ENCODE peak calls at places on chromosomes 4 and X, in six cellular contexts. I is SK-N-SH, A is HepG2, P is GM12891, V is K562, F is GM12878. D is an unnamed sample.

GRCh38 chr4:45662996-45663395 is 460.9 kb downstream of the GABRG1 start:
- DNase-seq in I (no peak), A (no peak), P (no peak), V (no peak), F (no peak), D (no peak)

GRCh38 chr4:183244506-183244905 is 75.6 kb downstream of the CLDN22 start:
- DNase-seq in I (no peak), A (no peak), P (no peak), V (no peak), F (no peak), D (no peak)

GRCh38 chr4:48974979-48975640 is 11.0 kb upstream of the CWH43 start:
- DNase-seq in I (no peak), A (no peak), P (no peak), V (no peak), F (no peak), D (no peak)

GRCh38 chrX:13364230-13364629 is 44.4 kb upstream of the ATXN3L start:
- DNase-seq in I (no peak), A (no peak), P (no peak), V (no peak), F (no peak), D (no peak)

GRCh38 chr4:156193800-156194199 is 240.1 kb upstream of the CTSO start:
- DNase-seq in I (no peak), A (no peak), P (no peak), V (no peak), F (no peak), D (no peak)

GRCh38 chr4:17068396-17068795 is 170.0 kb upstream of the LDB2 start:
- DNase-seq in I (no peak), A (no peak), P (no peak), V (no peak), F (no peak), D (no peak)

GRCh38 chrX:150225756-150226155 is 137.4 kb upstream of the MAMLD1 start:
- DNase-seq in I (no peak), A (no peak), P (no peak), V (no peak), F (no peak), D (no peak)

GRCh38 chr4:185222598-185222997 is 13.2 kb downstream of the SNX25 start:
- DNase-seq in I (no peak), A (no peak), P (no peak), V (no peak), F (no peak), D (no peak)

GRCh38 chr4:99483636-99484035 is 27.2 kb upstream of the C4orf17 start:
- DNase-seq in I (no peak), A (no peak), P (no peak), V (no peak), F (no peak), D (no peak)

DNA sequence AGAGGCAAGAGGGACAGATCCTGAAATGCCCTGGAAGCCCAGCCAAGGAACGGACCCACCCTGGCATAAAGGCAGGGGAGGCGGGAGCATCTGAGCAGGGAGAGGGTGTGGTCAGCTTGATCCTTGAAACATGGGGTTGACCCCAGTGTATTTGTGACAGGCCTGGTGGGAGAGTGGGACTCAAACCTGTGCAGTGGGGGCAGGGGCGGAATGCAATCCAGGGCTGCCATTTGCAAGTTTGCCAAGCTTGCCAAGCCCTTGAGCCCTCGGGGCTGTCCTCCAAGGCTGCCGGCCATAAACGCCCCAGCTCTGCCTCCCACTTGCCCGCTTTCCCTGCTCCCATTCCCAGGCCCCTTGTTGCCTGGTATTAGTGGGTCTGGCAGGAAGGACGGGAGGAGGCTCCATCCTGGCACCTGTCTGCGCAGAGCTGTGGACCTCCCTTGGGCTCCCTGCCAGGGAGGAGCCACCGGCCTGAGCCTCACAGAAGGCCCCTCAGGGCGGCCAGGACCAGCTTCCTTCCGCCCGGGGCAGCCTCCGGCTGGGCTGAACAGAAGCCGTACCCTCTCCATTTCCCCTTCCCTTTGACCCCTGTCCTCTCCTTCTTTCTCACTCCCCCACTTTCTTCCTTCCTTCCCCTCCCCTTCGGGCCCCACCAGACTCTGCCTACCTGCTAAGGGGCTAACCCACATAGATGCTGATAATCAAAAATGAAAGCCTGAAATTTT is 661 bp downstream of the S100P start:
- DNase-seq in I (peak; percentile 39), A (no peak), P (no peak), V (no peak), F (no peak), D (no peak)
- TF ChIP-seq POLR2AphosphoS5 in I (no peak), A (no peak), P (no peak), V (no peak), F (no peak), D (no peak)

GRCh38 chr4:38164346-38164745 is 204.1 kb downstream of the PTTG2 start:
- DNase-seq in I (no peak), A (no peak), P (no peak), V (no peak), F (no peak), D (no peak)

GRCh38 chr4:38169524-38169923 is 209.3 kb downstream of the PTTG2 start:
- DNase-seq in I (no peak), A (no peak), P (no peak), V (no peak), F (no peak), D (no peak)

GRCh38 chr4:38166082-38166481 is 205.9 kb downstream of the PTTG2 start:
- DNase-seq in I (no peak), A (no peak), P (no peak), V (no peak), F (no peak), D (no peak)

GRCh38 chr4:38163216-38164006 is 203.2 kb downstream of the PTTG2 start:
- DNase-seq in I (no peak), A (no peak), P (no peak), V (no peak), F (no peak), D (no peak)

DNA sequence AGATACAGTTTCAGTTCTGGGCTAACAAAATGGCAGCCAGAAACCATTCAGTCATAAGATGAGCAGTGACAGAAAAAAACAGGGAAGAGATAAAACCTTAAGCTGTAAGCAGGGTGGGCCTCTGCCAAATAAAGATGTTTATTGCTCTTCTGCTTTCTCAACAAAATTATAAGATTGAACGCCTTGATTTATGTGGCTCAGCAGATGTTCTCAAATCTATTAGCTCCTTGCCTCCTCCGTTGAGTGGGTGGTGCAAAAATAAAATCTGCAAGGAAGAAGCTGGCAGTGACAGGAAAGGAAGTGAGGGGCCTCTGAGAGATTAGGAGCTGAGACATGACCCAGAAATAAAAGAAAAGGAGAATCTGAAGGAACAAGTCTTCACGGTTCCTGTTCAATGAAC is 206.6 kb downstream of the PTTG2 start:
- DNase-seq in I (no peak), A (no peak), P (no peak), V (no peak), F (no peak), D (no peak)
- TF ChIP-seq TAF1 in I (no peak), A (no peak), P (no peak), V (no peak), F (no peak), D (no peak)

GRCh38 chr4:6916587-6917444 is 7.2 kb downstream of the TBC1D14 start:
- DNase-seq in I (no peak), A (no peak), P (no peak), V (peak; percentile 84), F (no peak), D (no peak)
- TF ChIP-seq POLR2AphosphoS5 in I (no peak), A (no peak), P (no peak), V (peak; percentile 75), F (no peak), D (no peak)

GRCh38 chr4:57168986-57169385 is 58.8 kb upstream of the IGFBP7 start:
- DNase-seq in I (no peak), A (no peak), P (no peak), V (no peak), F (no peak), D (no peak)

GRCh38 chr4:57172065-57172464 is 61.9 kb upstream of the IGFBP7 start:
- DNase-seq in I (no peak), A (no peak), P (no peak), V (no peak), F (no peak), D (no peak)
- TF ChIP-seq TAF1 in I (no peak), A (no peak), P (no peak), V (no peak), F (no peak), D (no peak)

GRCh38 chrX:68851082-68851481 is 22.3 kb downstream of the EFNB1 start:
- DNase-seq in I (peak; percentile 65), A (no peak), P (no peak), V (no peak), F (no peak), D (no peak)

GRCh38 chrX:68846536-68846935 is 17.7 kb downstream of the EFNB1 start:
- DNase-seq in I (no peak), A (no peak), P (no peak), V (no peak), F (no peak), D (no peak)

GRCh38 chrX:68847172-68847571 is 18.4 kb downstream of the EFNB1 start:
- DNase-seq in I (no peak), A (no peak), P (no peak), V (no peak), F (no peak), D (no peak)

GRCh38 chrX:68852046-68852445 is 23.2 kb downstream of the EFNB1 start:
- DNase-seq in I (peak; percentile 60), A (no peak), P (no peak), V (no peak), F (no peak), D (no peak)

GRCh38 chrX:68848189-68848940 is 19.5 kb downstream of the EFNB1 start:
- DNase-seq in I (no peak), A (no peak), P (no peak), V (no peak), F (no peak), D (no peak)
- TF ChIP-seq POLR2AphosphoS5 in I (no peak), A (no peak), P (no peak), V (no peak), F (no peak), D (no peak)